ENCODE peak calls at places on chromosomes 2 and 18, in four cellular contexts. A is thoracic aorta, S is GM13977, X is GM04503. K is an unnamed sample.

GRCh38 chr18:23354625-23355024 is 98.5 kb upstream of the RIOK3 start:
- DNase-seq in X (no peak), S (no peak), A (no peak), K (peak; percentile 76)

GRCh38 chr2:63861220-63861822 is 19.6 kb downstream of the UGP2 start:
- DNase-seq in S (peak; percentile 42), A (no peak), X (no peak), K (peak; percentile 67)

GRCh38 chr2:181554511-181554910 is 97.3 kb downstream of the ITGA4 start:
- DNase-seq in S (no peak), A (no peak), X (no peak), K (no peak)

GRCh38 chr2:59935005-59935404 is 618.4 kb downstream of the BCL11A start:
- DNase-seq in A (no peak), X (no peak), S (no peak), K (no peak)

GRCh38 chr2:239304533-239305221 is 96.1 kb downstream of the HDAC4 start:
- DNase-seq in S (no peak), A (no peak), X (no peak), K (no peak)

GRCh38 chr18:62436636-62437519 is 85.9 kb upstream of the ZCCHC2 start:
- DNase-seq in A (peak; percentile 90), S (no peak), X (peak; percentile 58), K (peak; percentile 93)

GRCh38 chr2:240465268-240465764 is 29.9 kb downstream of the GPC1 start:
- DNase-seq in A (peak; percentile 0), X (no peak), S (no peak), K (no peak)

GRCh38 chr2:148604927-148605326 is 39.6 kb upstream of the EPC2 start:
- DNase-seq in S (no peak), A (no peak), X (no peak), K (no peak)

GRCh38 chr2:217890445-217890844 is 112.3 kb downstream of the TNS1 start:
- DNase-seq in X (peak; percentile 37), S (no peak), A (no peak), K (peak; percentile 89)

GRCh38 chr2:73285162-73285739 is 973 bp upstream of the FBXO41 start:
- DNase-seq in S (peak; percentile 59), X (no peak), A (no peak), K (no peak)

GRCh38 chr2:176085861-176086771 is 2.4 kb upstream of the EVX2 start:
- DNase-seq in X (no peak), A (no peak), S (peak; percentile 64), K (peak; percentile 30)

GRCh38 chr2:111975819-111976218 is 77.4 kb downstream of the MERTK start:
- DNase-seq in A (no peak), S (no peak), X (no peak), K (no peak)